ENCODE peak calls at places on chromosomes 7 and 10, in four cellular contexts. A is epithelial cell of prostate; T is stimulated activated CD4-positive, alpha-beta T cell treated with anti-CD3 and anti-CD28 coated beads, Interleukin-12 subunit alpha, Interleukin-12 subunit beta, amount 100 ng/mL, for 4 hours; X is T-helper 17 cell. Q is an unnamed sample.

GRCh38 chr10:96093948-96094347 is 36.1 kb upstream of the ZNF518A start:
- DNase-seq in A (no peak), T (no peak), X (no peak), Q (no peak)

GRCh38 chr7:2269468-2270460 is 27.7 kb downstream of the NUDT1 start:
- DNase-seq in A (no peak), T (no peak), X (no peak), Q (no peak)

GRCh38 chr7:129163875-129164544 is 19.5 kb downstream of the TSPAN33 start:
- DNase-seq in A (no peak), T (no peak), X (no peak), Q (peak)

GRCh38 chr7:111842489-111842888 is 280.2 kb upstream of the IMMP2L start:
- DNase-seq in A (no peak), T (no peak), X (no peak), Q (no peak)

GRCh38 chr7:98107313-98107691 is 640 bp downstream of the LMTK2 start:
- DNase-seq in A (no peak), T (no peak), X (peak), Q (no peak)

GRCh38 chr7:27723086-27723485 is 16.9 kb upstream of the TAX1BP1 start:
- DNase-seq in A (no peak), T (no peak), X (no peak), Q (no peak)

GRCh38 chr10:98463976-98464754 is 17.4 kb upstream of the HPS1 start:
- DNase-seq in A (no peak), T (no peak), X (no peak), Q (no peak)

GRCh38 chr7:146176790-146177189 is 60.2 kb downstream of the CNTNAP2 start:
- DNase-seq in A (no peak), T (no peak), X (no peak), Q (no peak)

GRCh38 chr7:128266891-128267839 is 26.1 kb downstream of the LEP start:
- DNase-seq in A (peak), T (no peak), X (no peak), Q (peak)

GRCh38 chr7:2851499-2851898 is 7.4 kb upstream of the GNA12 start:
- DNase-seq in A (no peak), T (no peak), X (no peak), Q (no peak)